ENCODE peak calls at places on chromosomes 5 and 9, in five cellular contexts. P is CD8-positive, alpha-beta T cell; Q is pancreas; D is Panc1; K is astrocyte. E is an unnamed sample.

GRCh38 chr5:83090169-83090568 is 12.8 kb downstream of the XRCC4 start:
- DNase-seq in P (no peak), Q (no peak), D (no peak), K (no peak), E (no peak)

GRCh38 chr5:59656351-59657254 is 236.9 kb downstream of the PDE4D start:
- DNase-seq in P (no peak), Q (no peak), D (no peak), K (peak; percentile 43), E (no peak)

GRCh38 chr9:102295188-102295587 is 556.7 kb upstream of the GRIN3A start:
- DNase-seq in P (no peak), Q (no peak), D (no peak), K (no peak), E (no peak)

GRCh38 chr9:21491742-21492141 is 9.6 kb upstream of the IFNE start:
- DNase-seq in P (no peak), Q (no peak), D (no peak), K (no peak), E (no peak)

GRCh38 chr5:17114233-17114632 is 103.2 kb upstream of the BASP1 start:
- DNase-seq in P (no peak), Q (no peak), D (no peak), K (no peak), E (no peak)

GRCh38 chr9:88741335-88741734 is 206.4 kb downstream of the NXNL2 start:
- DNase-seq in P (no peak), Q (no peak), D (no peak), K (no peak), E (no peak)

GRCh38 chr5:141507387-141508091 is 18.7 kb downstream of the PCDHGC5 start:
- DNase-seq in P (no peak), Q (no peak), D (no peak), K (peak; percentile 85), E (peak; percentile 74)

GRCh38 chr5:36444582-36444999 is 142.9 kb upstream of the RANBP3L start:
- DNase-seq in P (no peak), Q (peak; percentile 30), D (no peak), K (peak; percentile 56), E (no peak)

GRCh38 chr5:157801-158200 is 33.5 kb upstream of the LRRC14B start:
- DNase-seq in P (no peak), Q (no peak), D (no peak), K (no peak), E (no peak)

GRCh38 chr5:112417931-112418358 is 1.1 kb downstream of the EPB41L4A start:
- DNase-seq in P (no peak), Q (no peak), D (no peak), K (peak; percentile 4), E (peak; percentile 24)

GRCh38 chr5:32323741-32324140 is 11.0 kb upstream of the MTMR12 start:
- DNase-seq in P (no peak), Q (no peak), D (no peak), K (no peak), E (no peak)

GRCh38 chr5:170885281-170885680 is 23.5 kb downstream of the RANBP17 start:
- DNase-seq in P (no peak), Q (no peak), D (no peak), K (peak; percentile 19), E (no peak)

GRCh38 chr9:71690058-71690691 is 78.1 kb downstream of the CEMIP2 start:
- DNase-seq in P (no peak), Q (no peak), D (no peak), K (no peak), E (no peak)

GRCh38 chr5:73897886-73898285 is 271.9 kb downstream of the ARHGEF28 start:
- DNase-seq in P (no peak), Q (no peak), D (no peak), K (no peak), E (no peak)

GRCh38 chr5:41835625-41836024 is 34.6 kb downstream of the OXCT1 start:
- DNase-seq in P (no peak), Q (no peak), D (no peak), K (peak; percentile 79), E (no peak)

GRCh38 chr5:142235050-142235797 is 89.6 kb downstream of the SPRY4 start:
- DNase-seq in P (no peak), Q (no peak), D (no peak), K (peak; percentile 43), E (no peak)

GRCh38 chr5:169131944-169132343 is 169.0 kb downstream of the SLIT3 start:
- DNase-seq in P (no peak), Q (no peak), D (no peak), K (peak; percentile 62), E (no peak)

GRCh38 chr5:33994845-33995244 is 10.4 kb upstream of the SLC45A2 start:
- DNase-seq in P (no peak), Q (no peak), D (no peak), K (peak; percentile 45), E (no peak)

GRCh38 chr5:168747987-168748777 is 169.0 kb upstream of the PANK3 start:
- DNase-seq in P (no peak), Q (no peak), D (peak; percentile 32), K (no peak), E (peak; percentile 28)

GRCh38 chr5:115389799-115390382 is 93.4 kb upstream of the CCDC112 start:
- DNase-seq in P (no peak), Q (no peak), D (no peak), K (no peak), E (no peak)

GRCh38 chr5:113212244-113212920 is 222.4 kb downstream of the TSSK1B start:
- DNase-seq in P (no peak), Q (peak; percentile 29), D (no peak), K (peak; percentile 67), E (no peak)

GRCh38 chr9:93897075-93897970 is 57.8 kb downstream of the BARX1 start:
- DNase-seq in P (peak; percentile 8), Q (no peak), D (no peak), K (no peak), E (no peak)

DNA sequence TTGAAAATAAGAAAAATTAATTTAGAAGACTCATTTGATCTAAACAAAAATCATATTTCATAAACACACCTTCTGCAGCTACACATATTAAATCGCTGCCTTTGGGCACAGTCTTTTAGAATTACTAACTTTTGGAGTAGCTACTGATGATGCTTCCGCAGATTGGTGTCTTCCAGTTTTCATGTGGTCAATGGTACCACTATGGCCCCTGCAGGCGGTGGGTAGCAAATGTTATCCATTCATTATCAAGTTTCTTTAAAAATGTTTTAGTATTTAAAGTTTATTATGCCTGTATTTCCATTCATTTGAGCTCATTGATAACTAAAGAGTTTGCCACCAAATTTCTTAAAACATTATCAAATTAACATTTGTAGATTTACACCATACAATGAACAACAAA is 122.9 kb upstream of the GRAMD2B start:
- DNase-seq in P (no peak), Q (no peak), D (no peak), K (no peak), E (no peak)
- TF ChIP-seq CTCF in P (no peak), Q (no peak), D (no peak), K (no peak), E (no peak)

GRCh38 chr9:134455537-134455936 is 129.3 kb downstream of the RXRA start:
- DNase-seq in P (no peak), Q (no peak), D (no peak), K (no peak), E (no peak)
- H3K4me3 ChIP-seq in P (peak overlapping the region; percentile 60), Q (peak overlapping the region; percentile 28), D (no peak overlapping the region), K (no peak overlapping the region), E (no peak overlapping the region)

DNA sequence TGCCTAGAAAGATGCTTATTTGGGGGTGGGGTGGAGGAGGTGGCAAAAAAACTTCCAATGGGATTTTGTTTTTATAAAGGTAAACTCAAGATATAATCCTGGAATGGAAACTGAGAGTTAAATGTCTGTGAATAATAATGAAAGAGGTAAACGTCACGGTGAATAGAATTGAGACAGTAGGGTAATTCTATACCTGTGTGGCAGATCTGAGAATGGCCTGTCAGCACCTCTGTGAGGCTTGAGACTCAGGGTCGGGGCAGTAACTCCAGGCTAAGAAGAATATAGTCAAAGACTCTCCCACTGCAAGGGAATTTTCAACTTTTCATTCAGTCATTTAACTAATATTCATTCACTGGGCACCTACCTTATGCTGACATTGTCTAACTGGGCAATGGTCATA is 581.2 kb upstream of the ZNF608 start:
- DNase-seq in P (no peak), Q (no peak), D (no peak), K (no peak), E (no peak)
- TF ChIP-seq CTCF in P (no peak), Q (no peak), D (no peak), K (no peak), E (no peak)

DNA sequence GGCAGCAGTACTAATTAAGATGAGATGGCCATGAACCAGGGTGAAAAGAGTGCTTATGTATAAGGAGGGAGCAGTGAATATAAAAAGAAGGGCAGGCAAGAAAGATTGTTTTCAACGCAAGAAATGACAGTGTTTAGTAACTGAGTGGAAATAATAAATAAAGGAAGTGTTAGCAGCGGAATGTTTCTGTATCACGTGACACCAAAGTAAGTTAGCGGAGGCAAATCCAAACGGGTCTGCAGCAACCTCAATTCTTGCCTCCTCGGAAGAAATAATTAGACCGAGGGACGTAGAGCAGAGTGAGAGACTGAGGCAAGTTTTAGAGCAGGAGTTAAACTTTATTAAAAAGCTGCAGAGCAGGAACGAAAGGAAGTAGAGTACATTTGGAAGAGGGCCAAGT is 15.4 kb upstream of the GAS1 start:
- DNase-seq in P (no peak), Q (no peak), D (no peak), K (no peak), E (no peak)
- H3K4me3 ChIP-seq in P (no peak overlapping the region), Q (no peak overlapping the region), D (no peak overlapping the region), K (no peak overlapping the region), E (no peak overlapping the region)

GRCh38 chr5:177382423-177383029 is 1.7 kb upstream of the SLC34A1 start:
- DNase-seq in P (no peak), Q (peak; percentile 66), D (no peak), K (no peak), E (no peak)
- TF ChIP-seq CTCF in P (no peak), Q (no peak), D (no peak), K (peak; percentile 10), E (peak; percentile 34)

GRCh38 chr9:34262971-34263370 is 66.1 kb downstream of the KIF24 start:
- DNase-seq in P (no peak), Q (no peak), D (no peak), K (no peak), E (no peak)
- H3K4me3 ChIP-seq in P (no peak overlapping the region), Q (no peak overlapping the region), D (no peak overlapping the region), K (no peak overlapping the region), E (no peak overlapping the region)